ENCODE peak calls at places on chromosome 12, in nine cellular contexts. C, S, R, V, E, A, B, K and N are unnamed samples.

GRCh38 chr12:38669081-38669480 is 236.3 kb downstream of the CPNE8 start:
- DNase-seq in C (no peak), S (no peak), R (no peak), V (no peak), E (no peak), A (no peak), B (no peak), K (no peak), N (no peak)

GRCh38 chr12:53034459-53034858 is 15.4 kb upstream of the TNS2 start:
- DNase-seq in C (no peak), S (no peak), R (no peak), V (no peak), E (no peak), A (no peak), B (no peak), K (no peak), N (no peak)

GRCh38 chr12:128810182-128811127 is 13.3 kb downstream of the SLC15A4 start:
- DNase-seq in C (peak), S (no peak), R (no peak), V (no peak), E (peak), A (no peak), B (no peak), K (no peak), N (no peak)

GRCh38 chr12:92442782-92443181 is 260.0 kb upstream of the PLEKHG7 start:
- DNase-seq in C (no peak), S (no peak), R (no peak), V (no peak), E (no peak), A (no peak), B (no peak), K (no peak), N (no peak)

GRCh38 chr12:53617700-53618099 is 8.5 kb downstream of the ATF7 start:
- DNase-seq in C (no peak), S (no peak), R (peak), V (no peak), E (no peak), A (no peak), B (no peak), K (no peak), N (no peak)

GRCh38 chr12:103821773-103822172 is 19.3 kb downstream of the NT5DC3 start:
- DNase-seq in C (no peak), S (no peak), R (no peak), V (no peak), E (no peak), A (no peak), B (no peak), K (no peak), N (no peak)

GRCh38 chr12:105641742-105642141 is 311.3 kb downstream of the C12orf75 start:
- DNase-seq in C (no peak), S (no peak), R (no peak), V (no peak), E (no peak), A (no peak), B (no peak), K (no peak), N (no peak)

GRCh38 chr12:99024191-99024590 is 379.1 kb downstream of the APAF1 start:
- DNase-seq in C (no peak), S (no peak), R (no peak), V (no peak), E (no peak), A (no peak), B (no peak), K (no peak), N (no peak)

GRCh38 chr12:132561784-132562156 is 48.6 kb downstream of the LRCOL1 start:
- DNase-seq in C (no peak), S (peak), R (no peak), V (no peak), E (peak), A (no peak), B (peak), K (peak), N (peak)

DNA sequence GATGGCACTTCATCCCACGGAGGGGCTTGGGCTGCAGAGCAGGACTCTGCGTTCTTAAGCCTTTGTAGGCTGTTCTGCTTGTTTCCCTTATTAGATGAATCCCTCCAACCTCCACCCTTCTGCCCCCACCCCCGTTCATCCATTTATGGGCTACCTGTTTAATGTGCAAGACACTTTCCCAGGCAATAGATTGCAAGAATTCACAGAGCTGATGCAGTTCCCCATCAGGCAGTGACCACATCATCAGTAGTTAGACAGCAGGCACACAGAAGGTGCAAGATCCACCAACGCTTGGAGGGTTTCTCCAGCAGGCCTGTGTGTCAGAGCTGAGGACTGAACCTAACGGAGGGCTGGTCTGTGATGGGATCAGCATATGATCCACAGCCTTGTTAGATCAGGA is 1.2 kb upstream of the C1R start:
- DNase-seq in C (no peak), S (no peak), R (no peak), V (no peak), E (no peak), A (no peak), B (no peak), K (no peak), N (no peak)
- TF ChIP-seq POLR2AphosphoS5 in C (no peak), S (no peak), R (no peak), V (no peak), E (no peak), A (no peak), B (no peak), K (no peak), N (no peak)

GRCh38 chr12:115078334-115078733 is 394.4 kb upstream of the TBX3 start:
- DNase-seq in C (no peak), S (no peak), R (no peak), V (no peak), E (no peak), A (no peak), B (no peak), K (no peak), N (no peak)
- TF ChIP-seq POLR2AphosphoS5 in C (no peak), S (no peak), R (no peak), V (no peak), E (no peak), A (no peak), B (no peak), K (no peak), N (no peak)

GRCh38 chr12:31206038-31206670 is 119.8 kb downstream of the SINHCAF start:
- DNase-seq in C (peak), S (no peak), R (peak), V (no peak), E (no peak), A (no peak), B (no peak), K (no peak), N (no peak)
- TF ChIP-seq POLR2AphosphoS5 in C (no peak), S (no peak), R (no peak), V (no peak), E (peak), A (no peak), B (no peak), K (no peak), N (no peak)

DNA sequence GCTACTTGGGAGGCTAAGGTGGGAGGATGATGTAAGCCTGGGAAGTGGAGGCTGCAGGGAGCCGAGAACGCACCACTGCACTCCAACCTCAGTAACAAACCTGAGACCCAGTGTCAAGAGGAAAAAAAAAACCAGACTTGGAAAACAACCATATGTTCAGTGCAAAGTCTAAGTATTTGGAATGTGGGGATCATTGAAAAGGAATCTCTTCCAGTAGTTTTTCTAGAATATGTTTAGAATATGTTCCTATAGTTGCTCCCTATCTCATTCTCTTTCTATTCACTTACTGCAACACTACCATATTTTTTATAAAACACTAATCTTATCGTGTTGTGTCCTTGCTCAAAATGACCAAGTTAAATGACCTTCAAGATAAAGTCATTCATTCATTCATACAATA is 423.5 kb upstream of the SOX5 start:
- DNase-seq in C (no peak), S (no peak), R (no peak), V (no peak), E (no peak), A (no peak), B (no peak), K (no peak), N (no peak)
- TF ChIP-seq POLR2AphosphoS5 in C (no peak), S (no peak), R (no peak), V (no peak), E (no peak), A (no peak), B (no peak), K (no peak), N (no peak)

GRCh38 chr12:79895804-79896203 is 39.1 kb downstream of the PPP1R12A start:
- DNase-seq in C (no peak), S (no peak), R (no peak), V (no peak), E (no peak), A (no peak), B (no peak), K (no peak), N (no peak)
- TF ChIP-seq POLR2AphosphoS5 in C (no peak), S (no peak), R (no peak), V (no peak), E (no peak), A (no peak), B (no peak), K (no peak), N (no peak)

GRCh38 chr12:2138871-2139308 is 86.1 kb downstream of the CACNA1C start:
- DNase-seq in C (peak), S (no peak), R (no peak), V (no peak), E (no peak), A (no peak), B (no peak), K (no peak), N (no peak)

GRCh38 chr12:2138294-2138693 is 85.5 kb downstream of the CACNA1C start:
- DNase-seq in C (peak), S (no peak), R (no peak), V (no peak), E (no peak), A (no peak), B (no peak), K (no peak), N (no peak)

GRCh38 chr12:2140858-2141519 is 88.2 kb downstream of the CACNA1C start:
- DNase-seq in C (peak), S (no peak), R (no peak), V (no peak), E (no peak), A (no peak), B (no peak), K (no peak), N (no peak)

GRCh38 chr12:2137707-2138106 is 84.9 kb downstream of the CACNA1C start:
- DNase-seq in C (peak), S (no peak), R (no peak), V (no peak), E (no peak), A (no peak), B (no peak), K (no peak), N (no peak)

DNA sequence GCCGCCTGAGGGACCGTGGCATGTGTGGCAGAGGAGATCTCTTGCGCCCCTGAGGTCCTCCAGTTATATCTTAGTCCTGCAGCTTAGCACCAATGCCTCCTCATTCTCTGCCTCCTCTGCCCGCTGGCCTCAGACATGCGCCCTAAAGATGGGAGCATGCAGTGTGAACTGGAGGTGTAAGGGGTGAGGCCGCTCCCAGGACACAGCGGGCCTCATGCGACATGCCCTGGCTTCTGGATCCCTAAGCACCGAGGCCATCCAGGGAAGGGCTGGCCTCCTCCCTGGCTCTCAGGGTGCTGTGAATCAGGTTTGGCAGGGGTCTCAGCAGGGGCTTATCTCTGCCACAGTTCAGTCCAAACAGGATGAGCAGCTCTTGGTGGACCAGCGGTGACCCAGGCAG is 86.9 kb downstream of the CACNA1C start:
- DNase-seq in C (peak), S (no peak), R (no peak), V (no peak), E (no peak), A (no peak), B (no peak), K (no peak), N (no peak)
- TF ChIP-seq POLR2AphosphoS5 in C (no peak), S (no peak), R (no peak), V (no peak), E (no peak), A (no peak), B (no peak), K (no peak), N (no peak)